ENCODE peak calls at places on chromosomes 16 and 17, in seven cellular contexts. Q, A, C, K, F, J and Z are unnamed samples.

GRCh38 chr17:75795820-75796607 is 11.4 kb downstream of the UNK start:
- DNase-seq in Q (no peak), A (no peak), C (no peak), K (no peak), F (no peak), J (no peak), Z (no peak)

GRCh38 chr17:2688351-2689342 is 22.9 kb downstream of the CLUH start:
- DNase-seq in Q (no peak), A (peak), C (no peak), K (no peak), F (peak), J (peak), Z (no peak)

GRCh38 chr16:79651363-79651762 is 50.8 kb upstream of the MAF start:
- DNase-seq in Q (no peak), A (no peak), C (no peak), K (no peak), F (no peak), J (no peak), Z (no peak)

GRCh38 chr17:1736348-1737281 is 6.1 kb upstream of the SERPINF2 start:
- DNase-seq in Q (no peak), A (peak), C (no peak), K (peak), F (no peak), J (peak), Z (no peak)

GRCh38 chr16:9437115-9437514 is 345.7 kb downstream of the HAPSTR1 start:
- DNase-seq in Q (no peak), A (peak), C (no peak), K (peak), F (no peak), J (peak), Z (peak)

GRCh38 chr17:66302761-66303626 is 581 bp downstream of the PRKCA start:
- DNase-seq in Q (peak), A (peak), C (no peak), K (peak), F (peak), J (peak), Z (no peak)

GRCh38 chr17:57228921-57229320 is 27.4 kb upstream of the MSI2 start:
- DNase-seq in Q (no peak), A (no peak), C (no peak), K (no peak), F (no peak), J (no peak), Z (no peak)

GRCh38 chr16:55479560-55480197 is 681 bp downstream of the MMP2 start:
- DNase-seq in Q (no peak), A (peak), C (no peak), K (no peak), F (no peak), J (no peak), Z (no peak)

GRCh38 chr17:20059728-20060188 is 50.6 kb downstream of the SPECC1 start:
- DNase-seq in Q (no peak), A (no peak), C (peak), K (no peak), F (no peak), J (peak), Z (no peak)

GRCh38 chr17:60615840-60616239 is 15.8 kb downstream of the PPM1D start:
- DNase-seq in Q (no peak), A (no peak), C (no peak), K (no peak), F (no peak), J (no peak), Z (no peak)

GRCh38 chr16:522320-523096 is 5.0 kb upstream of the CAPN15 start:
- DNase-seq in Q (no peak), A (no peak), C (no peak), K (no peak), F (no peak), J (no peak), Z (no peak)

GRCh38 chr17:3447625-3448024 is 14.0 kb upstream of the OR1E2 start:
- DNase-seq in Q (no peak), A (no peak), C (no peak), K (no peak), F (no peak), J (peak), Z (peak)

GRCh38 chr17:15999974-16000827 is 577 bp downstream of the TTC19 start:
- DNase-seq in Q (peak), A (no peak), C (no peak), K (no peak), F (no peak), J (peak), Z (no peak)

GRCh38 chr16:58628845-58629680 is 563 bp downstream of the CNOT1 start:
- DNase-seq in Q (no peak), A (no peak), C (peak), K (peak), F (peak), J (peak), Z (no peak)

GRCh38 chr17:65678534-65678933 is 117.1 kb upstream of the AXIN2 start:
- DNase-seq in Q (no peak), A (no peak), C (no peak), K (no peak), F (no peak), J (no peak), Z (no peak)

GRCh38 chr17:15377608-15378007 is 36.2 kb upstream of the TEKT3 start:
- DNase-seq in Q (no peak), A (no peak), C (no peak), K (no peak), F (no peak), J (peak), Z (peak)

GRCh38 chr16:19135896-19136438 is 22.2 kb downstream of the ITPRIPL2 start:
- DNase-seq in Q (no peak), A (no peak), C (no peak), K (peak), F (no peak), J (no peak), Z (no peak)

GRCh38 chr17:81601525-81602120 is 35.3 kb downstream of the NPLOC4 start:
- DNase-seq in Q (peak), A (peak), C (peak), K (peak), F (peak), J (peak), Z (peak)

GRCh38 chr16:77335652-77336234 is 99.1 kb downstream of the ADAMTS18 start:
- DNase-seq in Q (no peak), A (no peak), C (no peak), K (no peak), F (peak), J (no peak), Z (no peak)

GRCh38 chr17:78269893-78270490 is 38.6 kb downstream of the TMEM235 start:
- DNase-seq in Q (no peak), A (no peak), C (no peak), K (no peak), F (peak), J (no peak), Z (no peak)

GRCh38 chr17:78272914-78273258 is 41.5 kb downstream of the TMEM235 start:
- DNase-seq in Q (no peak), A (no peak), C (no peak), K (no peak), F (no peak), J (no peak), Z (no peak)

GRCh38 chr17:78271419-78272160 is 40.2 kb downstream of the TMEM235 start:
- DNase-seq in Q (no peak), A (no peak), C (no peak), K (peak), F (no peak), J (no peak), Z (no peak)

GRCh38 chr17:78273813-78274212 is 42.4 kb downstream of the TMEM235 start:
- DNase-seq in Q (no peak), A (no peak), C (no peak), K (no peak), F (no peak), J (no peak), Z (no peak)

GRCh38 chr17:78272181-78272913 is 40.9 kb downstream of the TMEM235 start:
- DNase-seq in Q (no peak), A (peak), C (no peak), K (peak), F (no peak), J (no peak), Z (no peak)
- TF ChIP-seq JUND in Q (no peak), A (no peak), C (no peak), K (peak), F (no peak), J (no peak), Z (no peak)

DNA sequence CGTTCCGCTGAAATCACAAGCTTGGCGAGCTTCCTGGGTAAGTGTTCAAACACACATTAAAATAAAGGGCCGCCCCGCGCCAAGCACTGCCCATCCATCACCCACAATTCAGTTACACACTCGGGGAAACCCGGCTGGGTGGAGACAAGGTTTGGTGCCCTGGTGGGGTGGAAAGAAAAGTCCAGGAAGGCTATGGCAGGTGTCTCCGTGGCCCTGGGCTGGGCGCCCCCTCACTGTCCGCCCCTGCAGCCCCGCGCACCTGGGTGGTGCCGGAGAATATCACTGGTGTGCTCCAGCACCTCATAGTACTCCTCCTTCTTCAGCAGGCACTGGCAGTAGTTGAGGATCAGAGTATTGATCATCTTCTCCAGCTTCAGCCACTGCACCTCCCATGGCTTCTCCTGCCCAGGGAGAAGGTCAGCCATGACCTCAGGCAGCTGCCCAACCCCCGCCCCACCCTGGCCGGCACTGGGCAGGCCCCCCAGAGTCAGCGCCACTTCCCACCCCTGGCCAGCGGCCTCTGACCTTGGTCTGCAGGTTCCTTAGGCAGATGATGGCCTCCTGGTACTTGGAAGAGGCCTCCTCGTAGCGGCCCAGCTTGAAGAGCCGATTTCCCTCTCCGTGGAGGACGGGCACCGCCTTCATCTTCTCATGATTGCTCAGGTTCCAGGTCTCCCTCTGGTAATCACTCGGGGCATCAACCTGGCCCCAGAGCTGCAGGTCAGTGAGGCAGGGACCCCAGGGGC is 8.4 kb downstream of the AIPL1 start:
- DNase-seq in Q (no peak), A (no peak), C (no peak), K (no peak), F (no peak), J (no peak), Z (no peak)
- TF ChIP-seq JUND in Q (no peak), A (no peak), C (no peak), K (no peak), F (no peak), J (no peak), Z (no peak)

DNA sequence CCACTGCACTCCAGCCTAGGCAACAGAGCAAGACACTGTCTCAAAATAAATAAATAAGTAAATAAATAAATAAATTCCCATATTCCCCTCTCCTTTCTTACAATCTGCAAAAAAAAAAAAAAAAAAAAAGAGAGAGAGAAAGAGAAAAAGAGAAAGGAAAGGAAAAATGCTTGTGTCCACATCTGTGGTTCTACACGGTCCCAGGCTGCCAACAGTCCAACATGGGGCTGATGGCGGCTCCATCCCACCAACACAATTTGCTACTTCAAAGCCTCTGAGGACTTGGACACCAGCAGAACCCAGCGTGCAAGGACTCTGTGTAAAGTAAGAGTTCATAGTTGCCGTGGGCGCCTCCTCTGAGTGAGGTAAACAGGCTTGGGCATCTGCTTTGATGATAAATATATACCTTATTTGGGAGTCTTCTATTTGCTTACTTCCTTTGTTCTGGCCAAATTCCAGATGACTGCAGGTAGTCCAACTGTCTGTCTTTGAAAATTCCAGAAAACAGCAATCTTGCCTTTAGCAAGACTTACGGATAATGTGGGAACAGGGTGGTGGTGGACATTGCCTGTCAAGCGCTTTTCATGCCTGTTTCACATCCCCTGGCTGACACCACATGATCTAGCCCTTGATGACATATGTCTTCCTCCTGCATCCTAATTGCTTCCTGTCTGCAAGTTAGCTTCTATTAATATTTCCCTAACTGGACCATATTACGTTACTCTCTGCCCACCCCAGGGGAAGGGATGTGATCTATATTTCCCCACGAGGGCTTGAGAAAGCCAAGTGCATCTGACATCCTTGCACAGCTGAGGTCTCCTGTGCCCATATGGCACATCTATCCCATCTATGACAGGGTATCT is 10.1 kb downstream of the LITAF start:
- DNase-seq in Q (no peak), A (peak), C (peak), K (no peak), F (no peak), J (peak), Z (no peak)
- TF ChIP-seq JUND in Q (no peak), A (no peak), C (no peak), K (no peak), F (no peak), J (no peak), Z (no peak)

GRCh38 chr16:2766430-2767139 is 10.5 kb downstream of the ELOB start:
- DNase-seq in Q (no peak), A (no peak), C (no peak), K (no peak), F (no peak), J (no peak), Z (no peak)

GRCh38 chr16:2767140-2767731 is 9.8 kb downstream of the ELOB start:
- DNase-seq in Q (no peak), A (no peak), C (no peak), K (no peak), F (no peak), J (no peak), Z (no peak)

GRCh38 chr16:2767891-2768290 is 9.2 kb downstream of the ELOB start:
- DNase-seq in Q (no peak), A (no peak), C (no peak), K (no peak), F (no peak), J (no peak), Z (no peak)

GRCh38 chr16:2764718-2765117 is 12.3 kb downstream of the SRRM2 start:
- DNase-seq in Q (no peak), A (no peak), C (no peak), K (no peak), F (no peak), J (peak), Z (no peak)

GRCh38 chr16:2765462-2766404 is 11.3 kb downstream of the ELOB start:
- DNase-seq in Q (no peak), A (no peak), C (no peak), K (no peak), F (no peak), J (no peak), Z (no peak)
- TF ChIP-seq JUND in Q (no peak), A (no peak), C (no peak), K (no peak), F (no peak), J (no peak), Z (no peak)

GRCh38 chr16:89685916-89686315 is 573 bp upstream of the CDK10 start:
- DNase-seq in Q (no peak), A (no peak), C (no peak), K (no peak), F (no peak), J (no peak), Z (no peak)
- TF ChIP-seq JUND in Q (no peak), A (no peak), C (no peak), K (no peak), F (no peak), J (no peak), Z (no peak)

GRCh38 chr17:39737761-39738567 is at the start of gene GRB7:
- DNase-seq in Q (peak), A (peak), C (no peak), K (peak), F (peak), J (peak), Z (peak)
- TF ChIP-seq JUND in Q (no peak), A (no peak), C (no peak), K (no peak), F (peak), J (peak), Z (no peak)

DNA sequence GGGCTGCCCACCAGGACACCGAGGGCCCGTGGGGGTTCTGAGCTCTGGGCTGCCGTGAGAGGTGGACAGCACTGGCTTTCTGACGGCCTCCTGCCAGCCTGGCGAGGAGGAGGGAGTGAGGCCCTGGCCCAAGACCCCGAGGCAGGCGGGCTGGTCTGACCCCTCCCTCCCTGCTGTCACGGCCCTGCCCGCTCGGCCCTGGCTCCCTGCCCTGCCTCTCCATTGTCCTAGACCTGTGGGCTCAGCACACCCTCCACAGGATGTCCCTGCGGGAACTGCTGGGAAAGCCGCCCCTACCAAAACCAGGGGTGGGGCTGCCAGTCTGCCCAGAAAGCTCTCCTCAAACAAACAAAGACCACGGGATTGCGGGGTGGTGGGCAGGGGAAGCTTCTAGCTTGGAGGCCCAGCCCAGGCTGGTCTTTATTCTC is 20.7 kb downstream of the SPNS2 start:
- DNase-seq in Q (no peak), A (no peak), C (no peak), K (no peak), F (no peak), J (no peak), Z (no peak)
- TF ChIP-seq JUND in Q (no peak), A (no peak), C (no peak), K (no peak), F (no peak), J (no peak), Z (no peak)

GRCh38 chr16:57300387-57301125 is 16.1 kb upstream of the PLLP start:
- DNase-seq in Q (peak), A (peak), C (peak), K (peak), F (peak), J (peak), Z (peak)

GRCh38 chr16:57297856-57298255 is 13.4 kb upstream of the PLLP start:
- DNase-seq in Q (no peak), A (no peak), C (no peak), K (no peak), F (no peak), J (no peak), Z (no peak)

GRCh38 chr16:57301126-57301817 is 16.8 kb upstream of the PLLP start:
- DNase-seq in Q (no peak), A (no peak), C (no peak), K (no peak), F (no peak), J (no peak), Z (no peak)

GRCh38 chr16:57299719-57300386 is 15.4 kb upstream of the PLLP start:
- DNase-seq in Q (peak), A (peak), C (peak), K (peak), F (peak), J (peak), Z (peak)

DNA sequence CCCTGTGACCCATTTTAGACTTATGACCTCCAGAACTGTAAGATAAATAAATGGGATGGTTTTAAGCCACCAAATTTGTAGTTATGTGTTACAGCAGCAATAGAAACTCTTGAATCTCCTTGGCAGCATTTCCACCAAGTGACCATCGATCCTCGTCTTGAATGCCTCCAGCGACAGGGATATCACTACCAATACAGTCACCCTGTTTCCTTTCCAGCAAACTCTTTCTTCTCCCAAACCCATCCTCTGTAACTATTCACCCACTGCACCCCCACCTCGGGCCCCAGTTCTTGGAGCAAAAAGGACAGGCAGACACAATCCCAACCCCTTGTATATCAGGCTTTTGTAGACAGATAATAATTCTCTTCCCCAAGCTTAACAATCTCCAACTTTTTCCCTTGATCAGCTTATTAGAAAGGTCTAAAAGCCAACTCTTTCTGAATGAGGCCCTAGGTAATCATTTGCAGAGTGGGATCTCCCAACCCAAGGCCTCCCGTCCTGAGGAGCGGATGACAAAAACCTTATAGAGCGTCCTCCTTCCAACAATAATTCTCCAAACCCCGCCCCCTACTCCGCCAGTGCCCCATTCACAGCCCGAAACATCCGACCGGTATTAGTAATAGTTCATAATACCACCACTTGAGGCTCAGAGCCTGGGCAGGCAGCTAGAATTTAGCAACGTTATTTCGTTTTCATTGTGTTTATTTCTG is 14.7 kb upstream of the PLLP start:
- DNase-seq in Q (no peak), A (peak), C (no peak), K (peak), F (peak), J (peak), Z (no peak)
- TF ChIP-seq JUND in Q (no peak), A (no peak), C (no peak), K (no peak), F (no peak), J (no peak), Z (no peak)

GRCh38 chr16:86088287-86088686 is 189.3 kb downstream of the IRF8 start:
- DNase-seq in Q (no peak), A (no peak), C (no peak), K (no peak), F (no peak), J (no peak), Z (no peak)
- TF ChIP-seq JUND in Q (no peak), A (no peak), C (no peak), K (no peak), F (no peak), J (no peak), Z (no peak)